ENCODE peak calls at places on chromosomes 11 and 22, in seven cellular contexts. I is cardiac muscle cell, M is thoracic aorta, K is heart right ventricle, P is uterus, H is right atrium auricular region, V is psoas muscle. N is an unnamed sample. For H3K4me1, the result is how much of the 10 kb centered on the place peaks cover.

GRCh38 chr11:121024989-121025388 is 1.1 kb downstream of the TBCEL start:
- DNase-seq in V (no peak), K (peak), P (no peak), M (no peak), H (no peak), I (no peak), N (no peak)

GRCh38 chr11:61928606-61929005 is 11.2 kb upstream of the RAB3IL1 start:
- DNase-seq in P (no peak), I (peak), K (no peak), H (no peak), M (no peak), V (no peak), N (no peak)

GRCh38 chr11:19827399-19828135 is 114.9 kb downstream of the NAV2 start:
- DNase-seq in V (no peak), K (no peak), I (peak), P (no peak), M (no peak), H (no peak), N (no peak)

GRCh38 chr11:129372609-129373488 is 2.8 kb upstream of the BARX2 start:
- DNase-seq in K (no peak), H (no peak), I (no peak), V (no peak), P (no peak), M (no peak), N (no peak)

GRCh38 chr11:74783241-74783871 is 34.7 kb downstream of the RNF169 start:
- DNase-seq in I (peak), V (no peak), K (peak), M (no peak), H (no peak), P (no peak), N (peak)

GRCh38 chr11:9716275-9717039 is 52.6 kb downstream of the SWAP70 start:
- DNase-seq in P (peak), K (peak), I (peak), M (no peak), V (no peak), H (no peak), N (no peak)

GRCh38 chr22:37632174-37633081 is 7.0 kb upstream of the SH3BP1 start:
- DNase-seq in P (no peak), I (no peak), M (no peak), V (no peak), H (no peak), K (no peak), N (no peak)

GRCh38 chr11:2928605-2929510 is at the start of gene PHLDA2:
- DNase-seq in P (no peak), I (peak), M (no peak), K (peak), H (no peak), V (peak), N (no peak)

GRCh38 chr11:87394924-87395323 is 357.2 kb downstream of the TMEM135 start:
- DNase-seq in M (no peak), P (no peak), H (no peak), I (no peak), V (no peak), K (no peak), N (no peak)

GRCh38 chr11:123590296-123590912 is 64.0 kb downstream of the SCN3B start:
- DNase-seq in I (peak), K (peak), H (no peak), M (no peak), P (no peak), V (peak), N (no peak)

GRCh38 chr11:35491231-35491871 is 34.1 kb downstream of the PAMR1 start:
- DNase-seq in M (no peak), K (no peak), I (peak), P (no peak), H (no peak), V (no peak), N (no peak)

GRCh38 chr22:20015187-20015625 is 1.4 kb downstream of the ARVCF start:
- DNase-seq in P (no peak), I (no peak), M (no peak), H (no peak), K (no peak), V (no peak), N (no peak)

GRCh38 chr11:111565111-111565720 is 24.7 kb downstream of the LAYN start:
- DNase-seq in I (peak), P (peak), K (peak), V (no peak), H (peak), M (no peak), N (peak)

GRCh38 chr11:118052581-118053206 is 24.2 kb upstream of the TMPRSS4 start:
- DNase-seq in I (no peak), K (no peak), H (no peak), P (no peak), V (peak), M (no peak), N (no peak)

GRCh38 chr11:61098778-61099177 is 3.5 kb upstream of the CD5 start:
- DNase-seq in P (no peak), M (no peak), V (no peak), I (no peak), H (no peak), K (no peak), N (no peak)

GRCh38 chr11:115806056-115806455 is 301.8 kb upstream of the CADM1 start:
- DNase-seq in K (no peak), H (no peak), V (no peak), M (no peak), P (no peak), I (no peak), N (no peak)

GRCh38 chr11:3133456-3134217 is 31.5 kb downstream of the OSBPL5 start:
- DNase-seq in I (no peak), K (no peak), H (no peak), P (peak), V (peak), M (no peak), N (no peak)

GRCh38 chr11:32090774-32091370 is at the start of gene RCN1:
- DNase-seq in K (peak), V (peak), P (peak), H (peak), M (peak), I (peak), N (peak)

GRCh38 chr22:46881373-46882118 is 119.1 kb downstream of the TBC1D22A start:
- DNase-seq in P (no peak), K (no peak), I (no peak), M (no peak), V (no peak), H (no peak), N (no peak)

GRCh38 chr11:8834379-8834778 is 76.6 kb upstream of the AKIP1 start:
- DNase-seq in K (no peak), V (no peak), P (no peak), M (no peak), I (peak), H (no peak), N (no peak)

GRCh38 chr11:46260161-46260560 is 17.3 kb upstream of the CREB3L1 start:
- DNase-seq in V (no peak), I (no peak), M (no peak), H (no peak), K (no peak), P (no peak), N (no peak)

GRCh38 chr11:112525844-112526590 is 265.4 kb upstream of the PLET1 start:
- DNase-seq in I (no peak), H (no peak), P (no peak), V (no peak), M (no peak), K (no peak), N (no peak)

DNA sequence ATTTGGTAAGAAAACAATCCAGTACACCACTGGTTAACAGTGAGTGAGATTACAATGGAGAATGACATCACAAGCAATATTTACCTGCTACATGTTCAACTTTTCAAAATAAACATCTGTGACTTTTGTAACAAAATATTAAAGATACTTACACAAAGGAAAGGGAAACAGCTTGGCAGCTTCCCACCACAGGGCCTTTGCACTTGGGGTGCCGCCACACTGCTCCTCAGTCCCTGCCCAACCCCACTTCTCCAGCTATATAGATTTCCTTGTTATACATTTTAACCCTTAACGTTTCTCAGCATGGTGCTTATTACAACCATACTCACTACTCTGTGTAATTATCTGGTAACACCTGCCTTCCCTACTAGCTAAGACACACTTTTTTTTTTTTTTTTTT is 10.9 kb downstream of the KMT5B start:
- DNase-seq in P (no peak), V (no peak), M (no peak), H (no peak), I (no peak), K (no peak), N (no peak)
- H3K4me1 ChIP-seq in P (under half), V (half or more), M (under half), H (half or more), I (under half), K (half or more), N (under half)

DNA sequence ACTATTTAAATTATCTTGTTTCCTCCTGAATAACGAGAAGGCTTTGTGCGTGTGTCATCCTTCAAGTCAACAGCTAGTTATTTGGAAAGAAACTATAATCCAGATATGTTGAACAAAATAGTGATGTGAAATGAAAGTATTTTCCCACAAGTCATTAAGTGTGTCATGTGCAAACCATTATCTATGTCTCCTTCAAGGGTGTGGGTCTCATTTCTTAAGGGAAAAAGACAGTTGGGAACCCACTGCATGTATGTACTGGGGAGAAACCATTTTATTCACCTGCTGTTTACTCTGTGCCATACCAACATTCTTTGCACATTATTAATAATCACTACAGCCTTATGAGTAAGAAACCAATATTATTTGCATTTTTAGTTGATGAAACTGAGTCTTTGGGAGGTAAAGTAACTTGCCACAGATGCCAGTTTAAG is 145.3 kb upstream of the CTSC start:
- DNase-seq in P (no peak), V (no peak), H (no peak), M (no peak), K (no peak), I (no peak), N (no peak)
- H3K4me1 ChIP-seq in P (under half), V (under half), H (under half), M (under half), K (under half), I (under half), N (under half)

GRCh38 chr22:33891992-33892391 is 28.3 kb downstream of the LARGE1 start:
- DNase-seq in H (no peak), V (no peak), M (no peak), P (no peak), K (no peak), I (no peak), N (no peak)
- H3K4me1 ChIP-seq in H (under half), V (under half), M (under half), P (under half), K (under half), I (under half), N (under half)

DNA sequence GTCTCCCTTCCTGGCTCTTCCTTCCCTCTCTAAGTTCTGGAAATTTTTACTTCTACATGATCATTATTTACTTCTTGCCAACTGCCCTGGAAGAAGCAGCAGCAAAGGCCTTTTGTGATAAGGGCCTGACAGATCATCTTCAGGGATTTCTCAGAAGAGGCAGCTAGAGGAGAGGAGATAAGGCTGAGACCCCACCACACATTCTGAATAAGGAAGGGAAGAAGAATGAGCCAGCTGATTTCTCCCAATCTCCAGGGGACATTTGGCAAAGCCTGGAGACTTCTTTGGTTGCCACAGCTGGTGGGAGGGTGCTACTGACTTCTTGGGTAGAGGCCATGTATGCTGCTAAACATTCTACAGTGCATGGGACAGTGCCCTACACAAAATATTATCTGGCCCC is 122.4 kb upstream of the OR9Q1 start:
- DNase-seq in P (no peak), M (no peak), V (no peak), H (no peak), I (no peak), K (no peak), N (no peak)
- H3K4me1 ChIP-seq in P (under half), M (under half), V (under half), H (under half), I (under half), K (under half), N (under half)

GRCh38 chr11:93573184-93573583 is 30.0 kb upstream of the SMCO4 start:
- DNase-seq in H (no peak), V (no peak), M (no peak), P (no peak), I (no peak), K (no peak), N (no peak)
- H3K4me1 ChIP-seq in H (under half), V (under half), M (under half), P (under half), I (under half), K (under half), N (under half)

DNA sequence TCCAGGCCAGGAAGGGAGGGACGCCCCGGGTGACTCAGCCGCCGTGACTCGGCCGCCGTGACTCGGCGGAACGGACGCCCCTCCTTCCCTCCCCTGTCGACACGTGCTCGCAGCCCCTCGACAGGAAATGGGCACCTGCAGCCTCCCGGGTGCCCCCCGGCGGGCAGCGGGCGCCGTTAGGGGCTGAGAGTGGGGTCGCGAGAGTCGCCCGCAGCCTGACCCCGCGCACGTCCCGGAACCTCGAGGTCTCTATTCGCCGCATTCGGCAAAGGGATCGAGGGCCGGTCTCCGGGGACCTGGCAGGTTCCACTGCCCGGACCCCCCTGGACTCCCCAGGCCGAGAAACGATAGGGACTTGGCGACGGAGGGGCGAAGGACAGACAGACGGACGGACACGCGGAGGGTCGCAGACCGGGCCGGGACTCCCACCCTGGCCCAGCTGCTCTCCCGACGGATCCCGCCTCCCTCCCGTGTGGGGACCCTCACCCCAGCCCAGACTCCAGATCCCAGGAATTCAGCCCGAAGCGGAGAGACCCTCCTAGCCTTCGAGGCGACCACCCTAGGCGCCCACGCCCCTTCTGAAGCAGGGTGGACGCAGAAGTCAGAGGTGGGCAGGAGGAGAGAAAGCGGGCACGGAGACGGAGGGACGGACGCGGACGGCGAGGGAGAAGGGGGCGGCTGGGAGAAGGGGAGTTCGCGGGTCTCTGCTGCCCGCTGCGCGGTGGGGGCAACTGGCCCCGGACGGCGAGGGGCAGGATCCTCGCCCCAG is 648 bp downstream of the FOSL1 start:
- DNase-seq in H (peak), P (no peak), V (peak), M (no peak), I (peak), K (peak), N (no peak)
- H3K4me1 ChIP-seq in H (under half), P (under half), V (under half), M (under half), I (under half), K (under half), N (under half)

GRCh38 chr11:70126494-70126893 is 48.4 kb downstream of the ANO1 start:
- DNase-seq in K (no peak), M (no peak), I (no peak), V (no peak), P (no peak), H (no peak), N (no peak)
- H3K4me1 ChIP-seq in K (under half), M (under half), I (under half), V (under half), P (under half), H (under half), N (under half)

GRCh38 chr22:32842486-32842885 is 41.0 kb downstream of the TIMP3 start:
- DNase-seq in I (no peak), K (no peak), P (no peak), H (no peak), M (no peak), V (no peak), N (no peak)

GRCh38 chr22:32844251-32844650 is 42.7 kb downstream of the TIMP3 start:
- DNase-seq in K (no peak), P (no peak), I (no peak), H (no peak), V (no peak), M (no peak), N (no peak)

GRCh38 chr22:32841175-32841574 is 39.7 kb downstream of the TIMP3 start:
- DNase-seq in V (no peak), K (no peak), P (no peak), H (no peak), I (no peak), M (no peak), N (no peak)

GRCh38 chr22:32839776-32840571 is 38.5 kb downstream of the TIMP3 start:
- DNase-seq in V (no peak), M (no peak), I (peak), K (peak), H (no peak), P (peak), N (no peak)

DNA sequence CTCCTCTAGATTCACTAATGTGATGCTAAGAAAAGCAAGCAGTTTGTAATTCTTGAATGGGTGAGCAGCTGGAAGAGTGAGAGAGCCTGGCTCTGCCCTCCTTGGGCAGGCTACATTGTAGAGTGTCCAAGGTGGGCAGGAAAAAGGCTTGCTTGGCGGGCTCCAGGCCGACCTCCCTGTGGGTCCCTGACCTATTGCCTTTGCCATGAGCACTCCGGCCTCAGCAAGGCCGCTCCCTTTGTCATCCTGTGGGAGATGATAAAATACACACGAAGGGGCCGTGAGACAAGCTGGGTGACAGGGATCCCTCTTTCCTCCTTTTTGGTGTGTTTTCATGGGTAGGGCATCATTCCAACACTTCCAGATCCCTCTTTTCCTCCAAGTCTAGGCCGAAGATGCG is 41.8 kb downstream of the TIMP3 start:
- DNase-seq in H (no peak), P (no peak), M (no peak), V (no peak), K (no peak), I (no peak), N (no peak)
- H3K4me1 ChIP-seq in H (half or more), P (under half), M (under half), V (under half), K (half or more), I (under half), N (under half)

DNA sequence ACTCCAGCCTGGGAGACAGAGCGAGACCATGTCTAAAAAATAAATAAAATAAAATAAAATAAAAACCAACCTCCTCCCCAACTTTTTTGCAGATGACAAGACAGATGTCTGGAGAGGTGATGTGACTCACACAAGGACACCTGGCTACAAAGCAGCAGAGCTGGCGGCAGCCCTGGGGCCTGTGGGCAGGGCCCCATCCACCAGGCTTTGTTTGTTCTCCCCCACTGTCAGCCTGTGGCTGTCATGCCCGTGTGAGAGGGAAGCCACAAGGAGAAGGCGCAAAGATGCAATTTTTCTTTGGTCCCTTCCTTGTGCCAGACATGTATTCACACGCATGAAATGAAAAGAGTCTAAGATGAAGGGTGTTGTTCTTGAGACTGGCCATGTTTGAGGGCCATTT is 16.6 kb downstream of the CD59 start:
- DNase-seq in M (no peak), K (no peak), P (no peak), I (no peak), V (no peak), H (no peak), N (no peak)
- H3K4me1 ChIP-seq in M (under half), K (half or more), P (under half), I (under half), V (half or more), H (half or more), N (under half)

N was measured in tibial nerve.